ENCODE peak calls at places on chromosomes 3 and 15, in eight cellular contexts. S is hypothalamus; V is T-helper 1 cell; G is stimulated activated CD8-positive, alpha-beta memory T cell treated with anti-CD3 and anti-CD28 coated beads, Interleukin-15, amount 100 ng/mL, for 24 hours; Q is BJ; B is activated naive CD4-positive, alpha-beta T cell; N is right cardiac atrium; P is heart left ventricle. R is an unnamed sample.

GRCh38 chr3:71710906-71711494 is 14.2 kb downstream of the EIF4E3 start:
- DNase-seq in Q (no peak), N (no peak), V (no peak), S (no peak), G (no peak), P (no peak), B (no peak), R (peak; percentile 25)

GRCh38 chr15:70271422-70272088 is 173.8 kb upstream of the TLE3 start:
- DNase-seq in N (no peak), S (no peak), G (no peak), P (peak; percentile 22), V (no peak), B (no peak), Q (peak; percentile 81), R (peak; percentile 82)

GRCh38 chr3:167913218-167913902 is 177.8 kb downstream of the SERPINI1 start:
- DNase-seq in Q (no peak), G (no peak), V (no peak), P (no peak), S (no peak), B (no peak), N (no peak), R (no peak)

GRCh38 chr3:28700728-28701127 is 352.1 kb upstream of the AZI2 start:
- DNase-seq in G (no peak), Q (no peak), P (no peak), S (no peak), V (no peak), N (no peak), B (no peak), R (no peak)

GRCh38 chr3:142272200-142272891 is 47.0 kb upstream of the GK5 start:
- DNase-seq in B (no peak), G (no peak), S (no peak), N (no peak), P (no peak), Q (no peak), V (no peak), R (no peak)

GRCh38 chr3:71010731-71011455 is 572.6 kb downstream of the FOXP1 start:
- DNase-seq in S (no peak), P (no peak), V (no peak), Q (no peak), N (no peak), B (peak; percentile 68), G (no peak), R (no peak)

GRCh38 chr3:158272071-158272470 is 162.2 kb downstream of the RSRC1 start:
- DNase-seq in G (no peak), P (no peak), N (no peak), V (no peak), Q (no peak), B (no peak), S (no peak), R (no peak)

GRCh38 chr3:71201939-71202338 is 381.6 kb downstream of the FOXP1 start:
- DNase-seq in V (no peak), N (peak; percentile 85), G (no peak), Q (no peak), B (no peak), P (peak; percentile 83), S (no peak), R (no peak)

GRCh38 chr3:177810162-177810623 is 612.9 kb upstream of the TBL1XR1 start:
- DNase-seq in N (no peak), S (no peak), B (no peak), V (no peak), P (no peak), G (no peak), Q (peak; percentile 91), R (peak; percentile 91)

GRCh38 chr3:155643581-155644165 is 101.2 kb downstream of the PLCH1 start:
- DNase-seq in N (no peak), B (no peak), G (no peak), S (no peak), P (no peak), V (no peak), Q (no peak), R (no peak)